ENCODE peak calls at places on chromosomes 4 and X, in ten cellular contexts. H is right atrium auricular region, S is AG04450, D is A549, V is prostate gland, Q is heart right ventricle, N is nephron progenitor cell, B is B cell, G is fibroblast of pulmonary artery, Y is tibial nerve. M is an unnamed sample.

GRCh38 chr4:149031399-149031798 is 589.2 kb upstream of the NR3C2 start:
- DNase-seq in H (no peak), S (no peak), D (no peak), V (no peak), Q (no peak), N (no peak), B (no peak), G (peak), Y (no peak), M (no peak)

GRCh38 chr4:46016306-46016705 is 107.5 kb downstream of the GABRG1 start:
- DNase-seq in H (no peak), S (no peak), D (no peak), V (no peak), Q (no peak), N (peak), B (no peak), G (no peak), Y (no peak), M (no peak)

GRCh38 chrX:77076896-77077295 is 370.3 kb upstream of the FGF16 start:
- DNase-seq in H (no peak), S (no peak), D (no peak), V (no peak), Q (no peak), N (no peak), B (no peak), G (no peak), Y (no peak), M (no peak)

GRCh38 chr4:41597494-41597893 is 59.5 kb downstream of the LIMCH1 start:
- DNase-seq in H (no peak), S (no peak), D (no peak), V (no peak), Q (no peak), N (no peak), B (no peak), G (no peak), Y (no peak), M (no peak)

GRCh38 chr4:75889537-75890199 is 12.6 kb downstream of the PPEF2 start:
- DNase-seq in H (no peak), S (no peak), D (no peak), V (no peak), Q (no peak), N (no peak), B (no peak), G (no peak), Y (no peak), M (no peak)

GRCh38 chr4:17544831-17545234 is 29.9 kb downstream of the CLRN2 start:
- DNase-seq in H (no peak), S (no peak), D (no peak), V (peak), Q (no peak), N (no peak), B (no peak), G (peak), Y (no peak), M (no peak)

GRCh38 chr4:189436207-189436606 is 504.5 kb upstream of the FRG1 start:
- DNase-seq in H (no peak), S (no peak), D (peak), V (no peak), Q (no peak), N (no peak), B (no peak), G (no peak), Y (no peak), M (no peak)

GRCh38 chr4:66955784-66956183 is 589.5 kb downstream of the CENPC start:
- DNase-seq in H (no peak), S (no peak), D (no peak), V (no peak), Q (no peak), N (no peak), B (no peak), G (no peak), Y (no peak), M (no peak)

GRCh38 chrX:74537011-74537390 is 77.4 kb downstream of the RLIM start:
- DNase-seq in H (peak), S (no peak), D (no peak), V (no peak), Q (peak), N (no peak), B (no peak), G (peak), Y (no peak), M (peak)

GRCh38 chr4:41111796-41112195 is 102.5 kb downstream of the APBB2 start:
- DNase-seq in H (no peak), S (no peak), D (no peak), V (no peak), Q (no peak), N (no peak), B (no peak), G (no peak), Y (no peak), M (no peak)

GRCh38 chrX:17860811-17861495 is at the start of gene RAI2:
- DNase-seq in H (no peak), S (no peak), D (no peak), V (peak), Q (peak), N (peak), B (peak), G (no peak), Y (no peak), M (no peak)

GRCh38 chrX:133838761-133839676 is 146.4 kb downstream of the GPC3 start:
- DNase-seq in H (no peak), S (no peak), D (peak), V (no peak), Q (peak), N (peak), B (peak), G (peak), Y (no peak), M (no peak)

GRCh38 chrX:56813318-56813837 is 84.3 kb downstream of the NBDY start:
- DNase-seq in H (peak), S (no peak), D (no peak), V (peak), Q (no peak), N (no peak), B (no peak), G (peak), Y (no peak), M (no peak)

GRCh38 chr4:169723207-169723606 is 34.5 kb downstream of the HPF1 start:
- DNase-seq in H (no peak), S (no peak), D (peak), V (no peak), Q (no peak), N (no peak), B (no peak), G (peak), Y (no peak), M (no peak)

GRCh38 chrX:43643201-43643600 is 12.9 kb upstream of the MAOA start:
- DNase-seq in H (no peak), S (no peak), D (no peak), V (no peak), Q (no peak), N (no peak), B (no peak), G (no peak), Y (no peak), M (no peak)

GRCh38 chr4:1842993-1843448 is 12.9 kb downstream of the LETM1 start:
- DNase-seq in H (no peak), S (peak), D (no peak), V (no peak), Q (no peak), N (no peak), B (no peak), G (peak), Y (no peak), M (no peak)

GRCh38 chr4:26105815-26106699 is 192.0 kb downstream of the SMIM20 start:
- DNase-seq in H (no peak), S (no peak), D (no peak), V (no peak), Q (no peak), N (no peak), B (no peak), G (peak), Y (no peak), M (no peak)

GRCh38 chr4:76856183-76856969 is 41.6 kb downstream of the SOWAHB start:
- DNase-seq in H (no peak), S (peak), D (peak), V (no peak), Q (no peak), N (peak), B (no peak), G (peak), Y (no peak), M (no peak)

GRCh38 chr4:45855857-45856256 is 268.0 kb downstream of the GABRG1 start:
- DNase-seq in H (no peak), S (no peak), D (no peak), V (no peak), Q (no peak), N (no peak), B (no peak), G (no peak), Y (no peak), M (no peak)

GRCh38 chr4:123661080-123661737 is 264.6 kb downstream of the SPRY1 start:
- DNase-seq in H (no peak), S (no peak), D (no peak), V (no peak), Q (no peak), N (no peak), B (no peak), G (peak), Y (no peak), M (no peak)

GRCh38 chr4:44646151-44646550 is 5.3 kb downstream of the YIPF7 start:
- DNase-seq in H (no peak), S (no peak), D (no peak), V (no peak), Q (no peak), N (no peak), B (no peak), G (no peak), Y (no peak), M (no peak)

GRCh38 chr4:65066106-65066505 is 604.2 kb downstream of the EPHA5 start:
- DNase-seq in H (no peak), S (no peak), D (no peak), V (no peak), Q (no peak), N (no peak), B (no peak), G (no peak), Y (no peak), M (no peak)

GRCh38 chr4:114558446-114559020 is 40.1 kb upstream of the UGT8 start:
- DNase-seq in H (no peak), S (no peak), D (no peak), V (no peak), Q (no peak), N (no peak), B (no peak), G (no peak), Y (no peak), M (no peak)

GRCh38 chr4:14415146-14415545 is 587.1 kb upstream of the CPEB2 start:
- DNase-seq in H (no peak), S (no peak), D (peak), V (no peak), Q (no peak), N (peak), B (no peak), G (peak), Y (no peak), M (no peak)

GRCh38 chr4:87717276-87718031 is 67.4 kb downstream of the DMP1 start:
- DNase-seq in H (no peak), S (no peak), D (no peak), V (no peak), Q (peak), N (no peak), B (no peak), G (no peak), Y (no peak), M (no peak)

GRCh38 chr4:175639346-175639745 is 172.7 kb downstream of the GPM6A start:
- DNase-seq in H (no peak), S (no peak), D (no peak), V (no peak), Q (no peak), N (no peak), B (no peak), G (no peak), Y (no peak), M (no peak)

GRCh38 chr4:117983541-117984451 is 50.5 kb upstream of the NDST3 start:
- DNase-seq in H (no peak), S (no peak), D (no peak), V (no peak), Q (no peak), N (no peak), B (no peak), G (peak), Y (no peak), M (no peak)

GRCh38 chr4:186405957-186406356 is 140.0 kb downstream of the F11 start:
- DNase-seq in H (no peak), S (no peak), D (no peak), V (no peak), Q (no peak), N (no peak), B (no peak), G (no peak), Y (no peak), M (no peak)

GRCh38 chr4:99405433-99406115 is 29.6 kb downstream of the ADH7 start:
- DNase-seq in H (peak), S (peak), D (peak), V (peak), Q (peak), N (peak), B (peak), G (peak), Y (peak), M (peak)

GRCh38 chr4:110106946-110107325 is 91.5 kb downstream of the ELOVL6 start:
- DNase-seq in H (no peak), S (no peak), D (peak), V (no peak), Q (no peak), N (no peak), B (no peak), G (peak), Y (no peak), M (no peak)

GRCh38 chrX:45445745-45446412 is 245.2 kb upstream of the DIPK2B start:
- DNase-seq in H (no peak), S (no peak), D (peak), V (no peak), Q (no peak), N (no peak), B (no peak), G (peak), Y (no peak), M (no peak)

GRCh38 chr4:1294424-1294823 is 4.7 kb downstream of the MAEA start:
- DNase-seq in H (no peak), S (no peak), D (no peak), V (no peak), Q (no peak), N (no peak), B (no peak), G (no peak), Y (no peak), M (peak)

GRCh38 chr4:133869486-133869885 is 332.1 kb downstream of the PABPC4L start:
- DNase-seq in H (no peak), S (no peak), D (no peak), V (no peak), Q (no peak), N (no peak), B (no peak), G (peak), Y (no peak), M (no peak)

GRCh38 chrX:152307936-152308335 is 143.2 kb downstream of the GABRA3 start:
- DNase-seq in H (no peak), S (no peak), D (no peak), V (no peak), Q (no peak), N (no peak), B (no peak), G (no peak), Y (no peak), M (no peak)

GRCh38 chr4:40506492-40506891 is 123.2 kb downstream of the RBM47 start:
- DNase-seq in H (no peak), S (no peak), D (no peak), V (no peak), Q (no peak), N (no peak), B (no peak), G (no peak), Y (no peak), M (no peak)

GRCh38 chrX:2552621-2553297 is 52.0 kb upstream of the DHRSX start:
- DNase-seq in H (no peak), S (no peak), D (peak), V (no peak), Q (no peak), N (no peak), B (no peak), G (peak), Y (no peak), M (no peak)

GRCh38 chrX:151922692-151923091 is 10.0 kb downstream of the MAGEA4 start:
- DNase-seq in H (no peak), S (no peak), D (no peak), V (no peak), Q (no peak), N (no peak), B (no peak), G (no peak), Y (no peak), M (no peak)

GRCh38 chrX:46630141-46630540 is 56.6 kb downstream of the CHST7 start:
- DNase-seq in H (no peak), S (peak), D (no peak), V (no peak), Q (no peak), N (no peak), B (no peak), G (no peak), Y (no peak), M (no peak)

GRCh38 chr4:8280158-8280875 is 10.8 kb downstream of the HTRA3 start:
- DNase-seq in H (no peak), S (no peak), D (no peak), V (no peak), Q (no peak), N (no peak), B (no peak), G (no peak), Y (no peak), M (no peak)

GRCh38 chr4:58216461-58216860 is 1106.3 kb upstream of the IGFBP7 start:
- DNase-seq in H (no peak), S (no peak), D (no peak), V (no peak), Q (no peak), N (no peak), B (no peak), G (no peak), Y (no peak), M (no peak)
- TF ChIP-seq CTCF in H (no peak), S (no peak), D (no peak), V (no peak), Q (no peak), N (no peak), B (no peak), G (no peak), Y (no peak), M (no peak)

DNA sequence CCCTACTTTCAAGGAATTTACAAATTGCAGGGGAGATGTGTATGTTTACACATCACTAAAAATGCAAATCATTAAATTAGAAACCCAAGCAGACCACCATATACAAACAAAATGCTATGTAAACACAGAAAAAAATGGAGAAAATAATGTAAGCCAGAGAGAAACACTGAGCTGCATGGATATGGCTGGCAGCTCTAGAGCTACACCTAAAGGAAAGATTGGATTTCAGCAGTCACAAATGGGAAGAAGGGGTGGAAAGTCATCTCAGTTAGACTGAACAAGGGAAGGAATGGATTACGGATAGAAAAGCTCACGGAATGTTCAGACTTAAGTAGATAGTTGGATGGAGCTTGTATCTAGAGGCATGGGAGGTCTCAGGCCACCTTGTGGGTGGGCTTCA is 186.3 kb downstream of the MOSPD2 start:
- DNase-seq in H (no peak), S (no peak), D (no peak), V (no peak), Q (no peak), N (no peak), B (no peak), G (no peak), Y (no peak), M (no peak)
- TF ChIP-seq CTCF in H (no peak), S (peak), D (no peak), V (no peak), Q (no peak), N (no peak), B (no peak), G (no peak), Y (no peak), M (peak)

DNA sequence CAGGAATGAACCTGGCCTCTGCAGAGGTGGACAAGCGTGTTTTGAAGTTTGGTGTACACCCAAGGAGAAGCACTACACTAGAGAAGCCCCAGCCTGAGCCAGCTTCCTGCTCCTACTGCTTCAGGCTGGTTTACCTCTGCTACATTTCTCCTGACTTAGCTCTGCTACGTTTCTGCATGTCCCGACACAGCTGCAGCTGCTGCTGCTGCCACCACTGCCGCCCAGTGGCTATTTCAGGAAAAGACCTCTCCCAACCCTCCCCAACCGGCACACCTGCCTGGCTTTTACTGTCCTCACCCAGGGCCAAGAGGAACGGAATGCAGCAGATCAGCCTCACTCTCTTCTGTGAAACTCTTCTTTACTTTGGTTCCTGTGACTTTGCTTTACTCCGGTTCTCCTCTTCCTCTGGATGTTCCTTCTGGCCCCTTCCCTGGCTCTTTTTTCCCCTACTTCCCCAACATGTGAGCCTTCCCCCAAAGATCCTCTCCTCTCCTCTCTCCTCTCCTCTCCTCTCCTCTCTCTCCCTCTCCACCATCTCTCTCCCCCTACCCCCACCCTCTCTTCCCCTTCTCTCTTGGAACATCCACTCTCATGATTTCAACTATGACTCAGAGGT is 3.1 kb upstream of the P2RY4 start:
- DNase-seq in H (no peak), S (no peak), D (peak), V (peak), Q (peak), N (peak), B (no peak), G (peak), Y (no peak), M (no peak)
- TF ChIP-seq CTCF in H (no peak), S (peak), D (peak), V (peak), Q (peak), N (peak), B (peak), G (peak), Y (no peak), M (peak)

GRCh38 chr4:52659016-52659721 is at the start of gene USP46:
- DNase-seq in H (peak), S (peak), D (peak), V (peak), Q (peak), N (peak), B (peak), G (peak), Y (peak), M (peak)

GRCh38 chr4:52659722-52660261 is 691 bp upstream of the USP46 start:
- DNase-seq in H (peak), S (no peak), D (peak), V (peak), Q (peak), N (peak), B (peak), G (peak), Y (peak), M (no peak)

GRCh38 chr4:52657317-52657629 is 1.8 kb downstream of the USP46 start:
- DNase-seq in H (no peak), S (no peak), D (no peak), V (no peak), Q (no peak), N (peak), B (no peak), G (no peak), Y (no peak), M (no peak)

GRCh38 chr4:52658671-52659015 is 458 bp downstream of the USP46 start:
- DNase-seq in H (no peak), S (no peak), D (no peak), V (no peak), Q (peak), N (no peak), B (no peak), G (no peak), Y (no peak), M (no peak)

DNA sequence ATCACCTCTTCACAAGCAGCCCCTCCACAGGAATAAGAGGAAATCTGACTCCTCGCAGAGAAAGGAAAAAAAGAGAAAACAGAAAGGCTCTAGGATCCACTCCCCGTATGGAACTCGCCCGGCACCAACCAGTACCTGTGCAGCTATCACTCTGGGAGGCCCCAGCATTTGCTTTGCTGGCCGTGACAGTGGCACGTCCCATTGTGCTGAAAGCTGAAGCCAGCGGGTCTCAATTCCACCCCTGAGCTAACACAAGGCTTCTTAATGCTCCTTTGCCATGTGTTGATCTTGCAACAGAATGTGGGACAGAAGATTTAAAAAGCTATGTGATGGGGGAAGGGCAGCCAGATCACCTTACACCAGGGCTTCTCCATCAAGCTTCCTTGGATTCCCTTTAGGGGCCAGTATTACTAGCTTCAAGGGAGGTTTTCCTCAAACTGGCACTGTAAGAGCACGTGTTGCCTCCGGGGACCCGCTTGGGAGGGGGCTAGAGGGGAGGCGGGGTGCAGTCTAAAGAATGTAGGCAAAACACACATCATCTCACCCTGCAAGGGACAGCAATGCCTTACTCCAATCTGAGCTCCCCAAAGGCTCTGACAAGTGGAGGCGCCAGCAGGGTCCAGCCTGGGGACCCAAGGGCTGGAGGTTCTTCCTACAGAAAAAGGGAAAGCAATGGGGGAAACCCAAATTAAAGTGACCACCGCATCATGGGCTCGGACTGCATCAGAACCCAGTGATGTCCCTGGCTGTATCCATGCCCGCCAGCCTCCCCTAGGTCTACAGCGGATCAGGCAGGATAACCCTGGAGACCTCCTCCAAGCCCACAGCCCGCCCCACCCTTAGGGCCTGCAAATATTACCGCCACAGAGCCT is 1.2 kb downstream of the USP46 start:
- DNase-seq in H (peak), S (peak), D (peak), V (peak), Q (no peak), N (peak), B (peak), G (peak), Y (no peak), M (no peak)
- TF ChIP-seq CTCF in H (no peak), S (peak), D (no peak), V (no peak), Q (no peak), N (no peak), B (no peak), G (peak), Y (no peak), M (no peak)

M was measured in osteocyte.